ENCODE peak calls at places on chromosome 20, in four cellular contexts. One of them, this sample, is unnamed.

GRCh38 chr20:19929749-19930148 is 87.4 kb upstream of the NAA20 start:
- DNase-seq in IMR-90: peak
- DNase-seq in tibial nerve: no peak
- DNase-seq in lower lobe of right lung: no peak
- DNase-seq in this sample: no peak

GRCh38 chr20:10093087-10093591 is 58.4 kb downstream of the ANKEF1 start:
- DNase-seq in IMR-90: peak
- DNase-seq in tibial nerve: no peak
- DNase-seq in lower lobe of right lung: no peak
- DNase-seq in this sample: no peak

GRCh38 chr20:41052742-41053419 is 24.3 kb downstream of the TOP1 start:
- DNase-seq in IMR-90: peak
- DNase-seq in tibial nerve: no peak
- DNase-seq in lower lobe of right lung: no peak
- DNase-seq in this sample: no peak

GRCh38 chr20:14199111-14199510 is 138.3 kb downstream of the FLRT3 start:
- DNase-seq in IMR-90: no peak
- DNase-seq in tibial nerve: no peak
- DNase-seq in lower lobe of right lung: no peak
- DNase-seq in this sample: no peak

GRCh38 chr20:52454660-52455059 is 263.1 kb upstream of the ZFP64 start:
- DNase-seq in IMR-90: peak
- DNase-seq in tibial nerve: no peak
- DNase-seq in lower lobe of right lung: no peak
- DNase-seq in this sample: no peak

GRCh38 chr20:57574954-57575353 is 14.0 kb downstream of the PCK1 start:
- DNase-seq in IMR-90: no peak
- DNase-seq in tibial nerve: no peak
- DNase-seq in lower lobe of right lung: no peak
- DNase-seq in this sample: no peak

GRCh38 chr20:34927736-34928135 is 27.9 kb downstream of the GSS start:
- DNase-seq in IMR-90: peak
- DNase-seq in tibial nerve: no peak
- DNase-seq in lower lobe of right lung: no peak
- DNase-seq in this sample: no peak

GRCh38 chr20:57428611-57429496 is 37.7 kb downstream of the RBM38 start:
- DNase-seq in IMR-90: no peak
- DNase-seq in tibial nerve: no peak
- DNase-seq in lower lobe of right lung: peak
- DNase-seq in this sample: no peak

GRCh38 chr20:18613553-18613952 is 25.7 kb downstream of the DTD1 start:
- DNase-seq in IMR-90: peak
- DNase-seq in tibial nerve: no peak
- DNase-seq in lower lobe of right lung: no peak
- DNase-seq in this sample: no peak
- TF ChIP-seq CTCF in IMR-90: peak
- TF ChIP-seq CTCF in tibial nerve: no peak
- TF ChIP-seq CTCF in lower lobe of right lung: no peak
- TF ChIP-seq CTCF in this sample: no peak

GRCh38 chr20:45469336-45470261 is at the start of gene WFDC2:
- DNase-seq in IMR-90: no peak
- DNase-seq in tibial nerve: no peak
- DNase-seq in lower lobe of right lung: peak
- DNase-seq in this sample: no peak

GRCh38 chr20:45467172-45467571 is 2.4 kb upstream of the WFDC2 start:
- DNase-seq in IMR-90: no peak
- DNase-seq in tibial nerve: no peak
- DNase-seq in lower lobe of right lung: no peak
- DNase-seq in this sample: no peak

GRCh38 chr20:45467861-45468260 is 1.7 kb upstream of the WFDC2 start:
- DNase-seq in IMR-90: no peak
- DNase-seq in tibial nerve: no peak
- DNase-seq in lower lobe of right lung: no peak
- DNase-seq in this sample: no peak

GRCh38 chr20:45470939-45471338 is 1.4 kb downstream of the WFDC2 start:
- DNase-seq in IMR-90: no peak
- DNase-seq in tibial nerve: no peak
- DNase-seq in lower lobe of right lung: no peak
- DNase-seq in this sample: no peak

GRCh38 chr20:45470262-45470931 is 844 bp downstream of the WFDC2 start:
- DNase-seq in IMR-90: no peak
- DNase-seq in tibial nerve: no peak
- DNase-seq in lower lobe of right lung: peak
- DNase-seq in this sample: no peak
- H3K4me3 ChIP-seq in IMR-90: peak
- H3K4me3 ChIP-seq in tibial nerve: peak
- H3K4me3 ChIP-seq in lower lobe of right lung: peak
- H3K4me3 ChIP-seq in this sample: peak

GRCh38 chr20:3173582-3174441 is 463 bp upstream of the LZTS3 start:
- DNase-seq in IMR-90: peak
- DNase-seq in tibial nerve: peak
- DNase-seq in lower lobe of right lung: peak
- DNase-seq in this sample: no peak
- TF ChIP-seq CTCF in IMR-90: peak
- TF ChIP-seq CTCF in tibial nerve: peak
- TF ChIP-seq CTCF in lower lobe of right lung: no peak
- TF ChIP-seq CTCF in this sample: peak

DNA sequence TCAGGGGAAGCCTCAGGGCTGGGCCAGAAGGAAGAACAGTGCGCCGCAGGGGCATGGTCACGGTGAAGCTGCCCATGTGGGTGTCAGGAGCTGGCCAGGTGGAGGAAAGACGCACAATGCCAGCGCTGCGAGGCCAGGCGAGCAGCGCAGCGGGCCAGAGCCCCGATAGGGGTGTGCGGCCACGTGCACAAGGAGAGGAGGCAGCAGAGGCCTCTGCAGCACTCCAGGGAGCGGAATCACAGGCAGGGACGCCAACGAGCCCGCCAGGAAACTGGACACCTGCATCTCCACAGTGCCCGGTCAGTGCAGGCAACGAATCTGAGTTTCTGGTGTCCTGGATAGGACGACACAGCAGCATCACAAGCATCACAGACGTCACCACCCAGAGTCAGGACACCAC is 35.7 kb downstream of the TAF4 start:
- DNase-seq in IMR-90: no peak
- DNase-seq in tibial nerve: no peak
- DNase-seq in lower lobe of right lung: no peak
- DNase-seq in this sample: no peak
- H3K4me3 ChIP-seq in IMR-90: no peak
- H3K4me3 ChIP-seq in tibial nerve: no peak
- H3K4me3 ChIP-seq in lower lobe of right lung: no peak
- H3K4me3 ChIP-seq in this sample: no peak

GRCh38 chr20:33028875-33029274 is 2.6 kb upstream of the BPIFB6 start:
- DNase-seq in IMR-90: no peak
- DNase-seq in tibial nerve: no peak
- DNase-seq in lower lobe of right lung: no peak
- DNase-seq in this sample: no peak
- TF ChIP-seq CTCF in IMR-90: no peak
- TF ChIP-seq CTCF in tibial nerve: no peak
- TF ChIP-seq CTCF in lower lobe of right lung: no peak
- TF ChIP-seq CTCF in this sample: no peak

GRCh38 chr20:63641146-63641791 is 12.0 kb downstream of the STMN3 start:
- DNase-seq in IMR-90: no peak
- DNase-seq in tibial nerve: no peak
- DNase-seq in lower lobe of right lung: peak
- DNase-seq in this sample: no peak
- H3K4me3 ChIP-seq in IMR-90: peak
- H3K4me3 ChIP-seq in tibial nerve: peak
- H3K4me3 ChIP-seq in lower lobe of right lung: peak
- H3K4me3 ChIP-seq in this sample: peak

DNA sequence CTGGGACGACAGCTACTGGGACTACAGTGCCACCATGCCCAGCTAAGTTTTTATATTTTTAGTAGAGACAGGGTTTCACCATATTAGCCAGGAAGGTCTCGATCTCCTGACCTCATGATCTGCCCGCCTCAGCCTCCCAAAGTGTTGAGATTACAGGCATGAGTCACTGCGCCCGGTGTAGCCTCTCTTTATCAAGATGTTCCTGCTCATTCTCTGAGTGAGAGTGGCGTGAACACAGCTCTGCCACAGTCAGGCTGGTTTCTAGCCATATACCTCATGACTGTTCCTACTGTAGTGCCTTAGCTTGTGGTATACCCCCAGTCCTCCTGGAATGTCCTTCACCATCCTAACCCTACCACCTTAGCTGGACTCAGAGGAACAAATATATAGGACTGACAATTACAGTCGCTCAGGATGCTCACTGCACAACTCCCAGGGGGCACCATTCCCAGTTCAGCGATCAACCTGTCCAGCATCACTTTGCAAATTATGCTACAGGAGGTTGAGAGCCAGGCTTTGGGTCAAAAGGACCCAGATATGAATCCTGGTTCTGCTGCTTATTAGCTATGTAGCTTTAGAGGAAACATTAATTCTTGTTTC is 86.3 kb downstream of the CHMP4B start:
- DNase-seq in IMR-90: no peak
- DNase-seq in tibial nerve: no peak
- DNase-seq in lower lobe of right lung: no peak
- DNase-seq in this sample: no peak
- TF ChIP-seq CTCF in IMR-90: no peak
- TF ChIP-seq CTCF in tibial nerve: no peak
- TF ChIP-seq CTCF in lower lobe of right lung: peak
- TF ChIP-seq CTCF in this sample: no peak

DNA sequence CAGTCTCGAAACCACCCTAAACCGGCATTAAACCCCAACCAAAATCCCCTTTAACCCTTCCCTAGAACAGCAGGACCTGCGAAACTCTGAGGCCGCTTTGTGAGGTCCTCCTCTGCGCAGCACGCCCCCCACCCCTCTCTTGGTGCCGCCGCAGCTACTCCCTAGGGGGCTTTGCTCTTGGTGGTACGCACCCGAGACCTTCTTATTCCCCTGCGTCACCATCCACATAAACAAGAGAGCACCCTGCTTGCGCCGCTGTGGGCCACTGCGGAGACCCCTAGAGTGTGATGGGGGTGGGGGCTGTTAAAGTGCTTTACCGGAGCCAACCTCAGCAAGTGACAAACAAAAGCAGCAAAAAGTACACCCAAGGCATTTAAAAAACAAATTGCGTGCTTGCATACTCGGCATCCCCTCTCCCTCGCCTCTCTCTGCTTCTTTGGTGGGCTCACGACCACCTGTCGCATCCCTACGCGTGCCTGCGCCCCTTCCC is 502 bp upstream of the GNAS start:
- DNase-seq in IMR-90: no peak
- DNase-seq in tibial nerve: no peak
- DNase-seq in lower lobe of right lung: no peak
- DNase-seq in this sample: no peak
- H3K4me3 ChIP-seq in IMR-90: peak
- H3K4me3 ChIP-seq in tibial nerve: peak
- H3K4me3 ChIP-seq in lower lobe of right lung: peak
- H3K4me3 ChIP-seq in this sample: peak

GRCh38 chr20:3663031-3663701 is at the start of gene GFRA4:
- DNase-seq in IMR-90: no peak
- DNase-seq in tibial nerve: no peak
- DNase-seq in lower lobe of right lung: no peak
- DNase-seq in this sample: no peak
- TF ChIP-seq CTCF in IMR-90: no peak
- TF ChIP-seq CTCF in tibial nerve: no peak
- TF ChIP-seq CTCF in lower lobe of right lung: no peak
- TF ChIP-seq CTCF in this sample: no peak

DNA sequence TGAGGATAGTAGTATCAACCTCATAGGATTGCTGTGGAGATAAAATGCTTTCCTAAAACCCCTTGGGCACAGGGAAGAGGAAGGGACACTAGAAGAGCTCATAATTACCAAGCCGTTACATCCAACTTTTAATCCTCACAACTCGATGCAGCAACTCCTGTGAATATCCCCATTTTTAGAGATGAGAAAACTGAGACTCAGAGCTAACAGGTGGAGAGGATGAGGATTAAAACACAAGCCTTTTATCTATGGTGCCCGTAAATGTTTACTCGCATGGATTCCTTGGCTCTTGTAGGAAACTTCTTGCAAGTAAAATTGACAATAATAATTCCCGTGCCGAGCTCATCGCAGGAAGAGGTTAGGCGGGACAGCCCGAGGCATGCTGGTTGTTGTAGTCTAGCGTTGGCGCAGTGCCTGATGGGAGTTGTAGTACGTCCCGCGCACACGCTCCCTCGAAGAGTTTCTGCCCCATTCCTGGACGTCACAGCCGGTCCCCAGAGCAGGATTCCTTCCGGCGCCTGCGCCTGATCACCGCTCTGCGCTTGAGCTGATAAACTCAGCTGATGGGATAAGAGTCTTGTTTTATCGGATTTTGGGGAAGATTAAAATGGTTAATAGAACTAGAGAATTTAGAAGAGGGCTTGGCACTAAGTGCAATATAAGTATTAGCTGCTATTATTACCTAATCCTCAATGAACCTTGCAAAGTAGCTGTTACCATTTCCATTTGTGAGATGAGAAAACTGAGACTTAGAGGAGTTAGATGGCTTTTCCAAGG is 2.8 kb upstream of the UBE2V1 start:
- DNase-seq in IMR-90: peak
- DNase-seq in tibial nerve: peak
- DNase-seq in lower lobe of right lung: peak
- DNase-seq in this sample: peak
- H3K4me3 ChIP-seq in IMR-90: peak
- H3K4me3 ChIP-seq in tibial nerve: peak
- H3K4me3 ChIP-seq in lower lobe of right lung: peak
- H3K4me3 ChIP-seq in this sample: peak

This sample was measured in esophagus squamous epithelium.